ENCODE peak calls at places on chromosomes 11 and 22, in seven cellular contexts. V is CD4-positive, alpha-beta T cell; J is lower lobe of right lung; F is K562; S is coronary artery; H is neural progenitor cell; Z is body of pancreas. I is an unnamed sample.

GRCh38 chr11:60428517-60428916 is 855 bp upstream of the MS4A5 start:
- DNase-seq in V (no peak), J (no peak), F (no peak), S (no peak), H (no peak), Z (no peak), I (no peak)

GRCh38 chr11:123409456-123409801 is 20.6 kb upstream of the GRAMD1B start:
- DNase-seq in V (no peak), J (no peak), F (no peak), S (no peak), H (no peak), Z (no peak), I (no peak)

GRCh38 chr11:112363527-112363926 is 102.9 kb upstream of the PLET1 start:
- DNase-seq in V (no peak), J (no peak), F (no peak), S (no peak), H (no peak), Z (no peak), I (no peak)

GRCh38 chr11:74020537-74020936 is 11.7 kb upstream of the UCP3 start:
- DNase-seq in V (no peak), J (no peak), F (no peak), S (peak), H (no peak), Z (no peak), I (no peak)

GRCh38 chr11:68191661-68192579 is 21.2 kb downstream of the KMT5B start:
- DNase-seq in V (no peak), J (no peak), F (no peak), S (no peak), H (no peak), Z (no peak), I (no peak)

GRCh38 chr22:44439356-44440223 is 58.4 kb downstream of the RTL6 start:
- DNase-seq in V (no peak), J (no peak), F (no peak), S (no peak), H (no peak), Z (no peak), I (no peak)

GRCh38 chr11:7536102-7536501 is 22.3 kb downstream of the PPFIBP2 start:
- DNase-seq in V (no peak), J (no peak), F (peak), S (no peak), H (peak), Z (no peak), I (no peak)

GRCh38 chr11:78158987-78159662 is 19.7 kb upstream of the ALG8 start:
- DNase-seq in V (no peak), J (no peak), F (no peak), S (no peak), H (no peak), Z (no peak), I (no peak)

GRCh38 chr11:86395061-86395551 is 20.4 kb downstream of the CCDC81 start:
- DNase-seq in V (no peak), J (no peak), F (peak), S (no peak), H (peak), Z (no peak), I (peak)

GRCh38 chr22:19179472-19180048 is 1.0 kb upstream of the SLC25A1 start:
- DNase-seq in V (no peak), J (peak), F (peak), S (peak), H (peak), Z (peak), I (peak)

GRCh38 chr11:131386408-131386807 is 16.0 kb downstream of the NTM start:
- DNase-seq in V (no peak), J (no peak), F (no peak), S (no peak), H (no peak), Z (no peak), I (no peak)

GRCh38 chr22:39577900-39578299 is 7.3 kb downstream of the CACNA1I start:
- DNase-seq in V (no peak), J (no peak), F (no peak), S (no peak), H (no peak), Z (no peak), I (no peak)

GRCh38 chr22:23306438-23306921 is 126.2 kb downstream of the BCR start:
- DNase-seq in V (no peak), J (peak), F (no peak), S (peak), H (no peak), Z (no peak), I (no peak)

GRCh38 chr22:33921576-33922181 is 1.4 kb upstream of the LARGE1 start:
- DNase-seq in V (no peak), J (peak), F (no peak), S (peak), H (peak), Z (peak), I (peak)

GRCh38 chr11:66904055-66904454 is 47.2 kb downstream of the LRFN4 start:
- DNase-seq in V (no peak), J (no peak), F (no peak), S (no peak), H (no peak), Z (no peak), I (no peak)

GRCh38 chr22:48760481-48761238 is 1067.0 kb downstream of the BRD1 start:
- DNase-seq in V (no peak), J (peak), F (no peak), S (peak), H (no peak), Z (peak), I (no peak)

GRCh38 chr11:68216171-68216938 is 3.3 kb upstream of the KMT5B start:
- DNase-seq in V (no peak), J (no peak), F (no peak), S (no peak), H (no peak), Z (peak), I (no peak)

GRCh38 chr22:40509401-40510134 is 127.0 kb downstream of the MRTFA start:
- DNase-seq in V (no peak), J (no peak), F (no peak), S (no peak), H (no peak), Z (peak), I (no peak)

GRCh38 chr11:4713241-4713640 is 8.7 kb downstream of the MMP26 start:
- DNase-seq in V (no peak), J (no peak), F (no peak), S (no peak), H (no peak), Z (no peak), I (peak)

GRCh38 chr11:35318977-35319925 is 100.1 kb downstream of the SLC1A2 start:
- DNase-seq in V (no peak), J (no peak), F (no peak), S (no peak), H (no peak), Z (no peak), I (no peak)

GRCh38 chr11:10495464-10495786 is 40.4 kb downstream of the AMPD3 start:
- DNase-seq in V (no peak), J (no peak), F (no peak), S (no peak), H (no peak), Z (no peak), I (no peak)

GRCh38 chr22:44538071-44538470 is 40.0 kb upstream of the RTL6 start:
- DNase-seq in V (no peak), J (no peak), F (no peak), S (no peak), H (no peak), Z (no peak), I (no peak)

GRCh38 chr22:39920134-39920743 is 19.4 kb downstream of the GRAP2 start:
- DNase-seq in V (no peak), J (no peak), F (peak), S (no peak), H (no peak), Z (no peak), I (no peak)

GRCh38 chr11:7208391-7208790 is 43.3 kb upstream of the SYT9 start:
- DNase-seq in V (no peak), J (no peak), F (no peak), S (no peak), H (no peak), Z (no peak), I (no peak)

GRCh38 chr11:112216591-112217105 is 9.6 kb upstream of the PTS start:
- DNase-seq in V (no peak), J (no peak), F (no peak), S (no peak), H (no peak), Z (no peak), I (no peak)

DNA sequence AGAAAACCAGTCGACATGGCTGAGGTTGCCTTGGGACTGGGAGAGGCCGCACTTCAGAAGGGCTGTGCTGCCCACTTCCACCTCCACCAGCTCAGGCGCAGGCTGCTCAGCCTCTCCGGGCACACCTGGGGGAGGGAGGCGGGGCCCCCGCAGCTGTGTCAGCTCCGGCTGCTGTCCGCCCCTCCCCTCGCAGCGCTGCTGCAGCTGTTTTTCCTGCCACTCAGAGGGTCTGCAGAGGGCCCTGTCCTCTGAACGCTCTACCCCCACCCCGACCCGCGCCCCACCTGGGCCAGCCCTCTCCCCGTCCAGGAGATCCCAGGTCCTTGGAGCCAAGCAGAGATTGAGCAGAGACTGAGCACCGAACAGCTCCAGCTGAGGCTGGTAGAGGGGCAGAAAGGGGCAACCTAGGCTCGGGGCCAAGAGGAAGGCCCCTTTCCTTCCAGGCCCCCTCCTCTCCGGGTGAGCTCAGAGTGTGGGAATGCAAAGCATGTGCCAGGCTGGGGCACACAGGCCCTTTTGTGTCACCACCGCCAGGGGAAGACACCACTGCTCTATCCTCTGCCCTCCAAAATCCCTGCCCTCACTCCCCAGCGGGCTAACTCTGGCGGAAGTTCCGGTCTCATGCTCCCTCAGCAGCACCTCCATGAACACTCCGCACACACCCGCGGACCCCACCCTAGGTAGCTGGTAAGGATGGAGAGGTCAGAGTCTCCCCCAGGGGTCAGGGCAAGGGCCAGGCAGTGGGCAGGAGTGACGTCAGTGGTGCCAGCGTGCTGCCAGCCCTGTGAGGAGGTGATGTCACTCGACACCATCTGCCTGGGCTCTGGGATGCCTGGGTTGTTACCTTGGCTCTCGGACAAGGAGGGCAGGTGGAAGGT is 1.6 kb downstream of the MCAM start:
- DNase-seq in V (peak), J (no peak), F (no peak), S (no peak), H (peak), Z (peak), I (peak)
- H3K27ac ChIP-seq in V (no peak), J (peak), F (no peak), S (peak), H (no peak), Z (peak), I (peak)

GRCh38 chr22:37308385-37309200 is 26.3 kb downstream of the CYTH4 start:
- DNase-seq in V (no peak), J (no peak), F (no peak), S (no peak), H (no peak), Z (no peak), I (no peak)
- H3K27ac ChIP-seq in V (peak), J (peak), F (peak), S (no peak), H (no peak), Z (peak), I (no peak)

GRCh38 chr11:12112731-12113130 is 2.3 kb downstream of the MICAL2 start:
- DNase-seq in V (no peak), J (no peak), F (no peak), S (no peak), H (no peak), Z (no peak), I (no peak)
- H3K27ac ChIP-seq in V (no peak), J (no peak), F (no peak), S (peak), H (no peak), Z (no peak), I (no peak)

GRCh38 chr11:110196241-110196754 is 100.1 kb downstream of the RDX start:
- DNase-seq in V (no peak), J (no peak), F (no peak), S (no peak), H (no peak), Z (no peak), I (no peak)
- H3K27ac ChIP-seq in V (no peak), J (no peak), F (no peak), S (no peak), H (no peak), Z (no peak), I (no peak)

GRCh38 chr11:118877487-118878173 is 6.1 kb upstream of the CXCR5 start:
- DNase-seq in V (no peak), J (no peak), F (no peak), S (no peak), H (no peak), Z (no peak), I (no peak)
- H3K27ac ChIP-seq in V (peak), J (peak), F (no peak), S (no peak), H (no peak), Z (no peak), I (no peak)

DNA sequence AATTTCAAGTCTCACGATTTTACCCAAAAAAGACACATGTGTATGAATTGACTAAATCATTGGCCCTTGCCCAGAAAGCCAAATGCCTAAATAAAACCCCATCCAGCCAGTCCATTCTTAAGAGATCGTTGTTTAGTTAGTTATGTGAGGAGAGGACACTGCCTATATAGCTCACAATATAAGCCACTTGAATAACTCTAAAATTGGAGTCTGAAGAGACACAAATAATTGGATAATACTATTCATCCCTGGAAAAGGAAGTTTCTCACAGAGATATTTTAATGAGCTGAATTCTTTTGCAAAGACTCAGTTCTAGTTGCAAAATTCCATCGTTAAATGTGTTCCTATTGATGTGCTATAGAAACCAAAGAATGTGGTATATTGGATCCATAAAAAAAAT is 176.7 kb downstream of the SOX6 start:
- DNase-seq in V (no peak), J (no peak), F (no peak), S (no peak), H (no peak), Z (no peak), I (no peak)
- H3K27ac ChIP-seq in V (no peak), J (no peak), F (no peak), S (no peak), H (no peak), Z (no peak), I (no peak)

GRCh38 chr11:76376746-76377558 is 4.0 kb downstream of the THAP12 start:
- DNase-seq in V (no peak), J (no peak), F (no peak), S (no peak), H (no peak), Z (no peak), I (no peak)

GRCh38 chr11:76368497-76368896 is 12.4 kb downstream of the THAP12 start:
- DNase-seq in V (no peak), J (no peak), F (no peak), S (no peak), H (no peak), Z (no peak), I (no peak)

GRCh38 chr11:76369406-76369805 is 11.5 kb downstream of the THAP12 start:
- DNase-seq in V (no peak), J (no peak), F (no peak), S (no peak), H (no peak), Z (peak), I (no peak)

DNA sequence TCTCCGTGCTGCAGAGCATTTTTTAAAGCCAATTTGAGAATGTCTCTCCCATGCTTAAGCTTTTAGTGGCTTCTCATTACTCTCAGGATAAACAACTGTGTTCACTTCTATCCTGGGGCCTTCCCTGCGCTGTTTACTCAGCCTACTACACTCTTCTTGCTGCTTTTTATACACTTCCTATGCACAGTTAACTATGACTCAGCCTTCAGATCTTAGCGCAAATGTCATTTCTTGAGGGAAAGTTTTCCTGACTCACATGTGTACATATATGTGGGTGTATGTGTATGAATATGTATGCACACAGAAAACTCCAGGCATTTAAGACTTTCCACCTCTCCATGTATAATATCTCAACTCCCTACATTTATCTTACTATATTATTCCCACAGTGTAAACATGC is 9.8 kb downstream of the THAP12 start:
- DNase-seq in V (no peak), J (no peak), F (peak), S (no peak), H (no peak), Z (no peak), I (no peak)
- H3K27ac ChIP-seq in V (no peak), J (no peak), F (peak), S (no peak), H (no peak), Z (peak), I (no peak)

GRCh38 chr11:19989191-19989590 is 171.1 kb downstream of the DBX1 start:
- DNase-seq in V (no peak), J (no peak), F (no peak), S (no peak), H (no peak), Z (no peak), I (no peak)
- H3K27ac ChIP-seq in V (no peak), J (no peak), F (no peak), S (no peak), H (no peak), Z (no peak), I (peak)

GRCh38 chr11:14676068-14676467 is 32.5 kb downstream of the PDE3B start:
- DNase-seq in V (no peak), J (no peak), F (no peak), S (no peak), H (no peak), Z (no peak), I (no peak)
- H3K27ac ChIP-seq in V (no peak), J (no peak), F (no peak), S (no peak), H (no peak), Z (no peak), I (no peak)

DNA sequence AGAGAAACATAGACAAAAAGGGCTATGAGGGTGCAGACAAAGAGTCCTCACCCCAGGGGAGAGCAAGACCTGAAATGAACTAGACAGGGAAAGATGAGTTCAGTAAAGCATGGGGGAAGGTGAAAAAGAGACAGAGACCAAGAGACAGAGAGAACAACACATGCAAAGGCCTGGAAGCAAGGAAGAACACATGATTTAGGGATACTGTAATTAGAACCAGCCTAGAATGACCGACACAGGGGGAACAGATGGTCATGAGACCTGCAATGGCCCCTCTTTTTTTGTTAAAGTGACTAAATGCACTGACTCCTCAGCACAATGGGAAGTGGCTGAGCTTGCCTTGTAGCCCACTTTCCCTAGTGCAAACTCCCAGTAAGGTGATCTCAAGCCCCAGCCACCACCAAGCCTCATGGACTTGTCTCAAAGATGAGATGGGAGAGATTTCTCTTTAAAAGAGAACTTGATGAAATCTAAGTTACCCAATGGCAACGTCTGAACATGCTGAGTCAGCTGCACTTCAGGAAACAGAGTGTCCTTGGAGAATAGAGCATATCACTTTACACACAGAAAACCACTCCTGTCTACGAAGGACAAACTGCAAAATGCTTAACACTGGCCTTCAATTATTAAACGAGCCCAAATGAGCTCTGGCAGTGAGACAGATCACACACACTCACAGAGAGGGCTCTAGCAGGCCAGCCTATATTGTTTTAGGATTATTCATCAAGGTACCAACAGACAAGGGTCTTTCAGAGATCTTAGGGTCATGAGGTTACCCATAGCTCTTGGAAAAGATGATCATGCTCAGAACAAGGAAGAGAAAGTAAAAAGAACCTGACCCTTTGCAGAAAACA is 91.0 kb downstream of the SERGEF start:
- DNase-seq in V (no peak), J (no peak), F (peak), S (no peak), H (no peak), Z (no peak), I (no peak)
- H3K27ac ChIP-seq in V (no peak), J (no peak), F (no peak), S (no peak), H (no peak), Z (peak), I (no peak)